ENCODE peak calls at places on chromosomes 4 and X, in four cellular contexts. N is lung, C is AG10803, K is colonic mucosa. W is an unnamed sample.

GRCh38 chr4:110622841-110623709 is at the start of gene PITX2:
- DNase-seq in N (peak), C (peak), K (peak), W (peak)

GRCh38 chr4:151537726-151538125 is 128.8 kb downstream of the FHIP1A start:
- DNase-seq in N (no peak), C (peak), K (no peak), W (no peak)

GRCh38 chr4:95547708-95548471 is 883 bp downstream of the UNC5C start:
- DNase-seq in N (no peak), C (peak), K (peak), W (no peak)

GRCh38 chrX:39627257-39627656 is 470.5 kb downstream of the BCOR start:
- DNase-seq in N (no peak), C (no peak), K (no peak), W (no peak)

GRCh38 chr4:3630934-3631585 is 98.8 kb upstream of the LRPAP1 start:
- DNase-seq in N (no peak), C (no peak), K (peak), W (no peak)

GRCh38 chr4:19722404-19722803 is 529.3 kb upstream of the SLIT2 start:
- DNase-seq in N (no peak), C (no peak), K (no peak), W (no peak)

GRCh38 chrX:1316527-1316926 is 20.1 kb upstream of the IL3RA start:
- DNase-seq in N (peak), C (no peak), K (peak), W (no peak)

GRCh38 chrX:47366051-47366722 is 4.2 kb upstream of the ZNF157 start:
- DNase-seq in N (peak), C (peak), K (peak), W (no peak)

GRCh38 chrX:107728342-107729099 is 47.1 kb downstream of the TSC22D3 start:
- DNase-seq in N (no peak), C (no peak), K (no peak), W (no peak)

GRCh38 chr4:7964890-7965662 is 25.4 kb upstream of the AFAP1 start:
- DNase-seq in N (no peak), C (peak), K (no peak), W (no peak)

GRCh38 chr4:168621806-168622589 is 125.1 kb downstream of the PALLD start:
- DNase-seq in N (no peak), C (peak), K (no peak), W (peak)

GRCh38 chr4:3791910-3792542 is 25.8 kb downstream of the ADRA2C start:
- DNase-seq in N (peak), C (no peak), K (peak), W (no peak)

GRCh38 chrX:49188468-49189076 is 2.4 kb upstream of the PRICKLE3 start:
- DNase-seq in N (no peak), C (no peak), K (no peak), W (no peak)

GRCh38 chrX:149849787-149850186 is 31.2 kb upstream of the MAGEA8 start:
- DNase-seq in N (no peak), C (no peak), K (no peak), W (no peak)

GRCh38 chrX:107548775-107549174 is 79.5 kb upstream of the PRPS1 start:
- DNase-seq in N (no peak), C (no peak), K (no peak), W (no peak)

GRCh38 chrX:140701480-140701879 is 8.1 kb upstream of the LINC00632 start:
- DNase-seq in N (no peak), C (peak), K (no peak), W (no peak)

GRCh38 chr4:141620715-141621114 is 15.7 kb upstream of the IL15 start:
- DNase-seq in N (no peak), C (no peak), K (no peak), W (no peak)

GRCh38 chrX:153060095-153060445 is 3.8 kb downstream of the PNMA3 start:
- DNase-seq in N (no peak), C (no peak), K (no peak), W (no peak)

GRCh38 chr4:146998157-146998556 is 52.5 kb upstream of the TTC29 start:
- DNase-seq in N (no peak), C (no peak), K (no peak), W (no peak)

GRCh38 chrX:40164751-40165150 is 67.0 kb upstream of the BCOR start:
- DNase-seq in N (no peak), C (no peak), K (no peak), W (no peak)

GRCh38 chr4:119314356-119314755 is 7.6 kb downstream of the FABP2 start:
- DNase-seq in N (no peak), C (peak), K (no peak), W (no peak)

GRCh38 chr4:34771632-34772031 is 1472.7 kb downstream of the ARAP2 start:
- DNase-seq in N (no peak), C (no peak), K (no peak), W (no peak)

GRCh38 chr4:178553201-178553600 is 1111.0 kb upstream of the AGA start:
- DNase-seq in N (no peak), C (no peak), K (no peak), W (no peak)

GRCh38 chrX:9651737-9652136 is 113.9 kb downstream of the GPR143 start:
- DNase-seq in N (no peak), C (no peak), K (no peak), W (no peak)

GRCh38 chrX:45824471-45824870 is 623.8 kb upstream of the DIPK2B start:
- DNase-seq in N (no peak), C (peak), K (no peak), W (no peak)

GRCh38 chrX:98452456-98452855 is 1568.7 kb downstream of the RPA4 start:
- DNase-seq in N (no peak), C (no peak), K (no peak), W (no peak)

GRCh38 chr4:80448056-80448455 is 112.5 kb downstream of the CFAP299 start:
- DNase-seq in N (no peak), C (no peak), K (no peak), W (no peak)

GRCh38 chr4:8640816-8641215 is 48.3 kb downstream of the CPZ start:
- DNase-seq in N (no peak), C (no peak), K (no peak), W (no peak)

GRCh38 chr4:146641762-146642161 is 3.1 kb downstream of the POU4F2 start:
- DNase-seq in N (no peak), C (no peak), K (no peak), W (no peak)

GRCh38 chrX:120736989-120737388 is 107.1 kb upstream of the C1GALT1C1 start:
- DNase-seq in N (no peak), C (no peak), K (no peak), W (no peak)

GRCh38 chrX:71542411-71542810 is 9.5 kb downstream of the OGT start:
- DNase-seq in N (no peak), C (peak), K (no peak), W (no peak)

GRCh38 chrX:29911673-29912072 is 303.7 kb upstream of the MAGEB2 start:
- DNase-seq in N (no peak), C (no peak), K (no peak), W (no peak)

GRCh38 chr4:146379744-146380143 is 142.0 kb downstream of the SLC10A7 start:
- DNase-seq in N (no peak), C (no peak), K (no peak), W (no peak)

GRCh38 chrX:47662144-47662657 is 3.2 kb upstream of the UXT start:
- DNase-seq in N (no peak), C (peak), K (no peak), W (peak)

GRCh38 chr4:182215171-182215570 is 28.0 kb upstream of the TENM3 start:
- DNase-seq in N (no peak), C (no peak), K (no peak), W (no peak)

GRCh38 chr4:2785613-2786012 is 7.3 kb upstream of the SH3BP2 start:
- DNase-seq in N (no peak), C (no peak), K (no peak), W (no peak)

GRCh38 chrX:119482497-119483480 is 14.5 kb downstream of the SLC25A5 start:
- DNase-seq in N (peak), C (peak), K (peak), W (peak)

GRCh38 chr4:96729641-96730040 is 889.7 kb downstream of the PDHA2 start:
- DNase-seq in N (no peak), C (no peak), K (no peak), W (no peak)

DNA sequence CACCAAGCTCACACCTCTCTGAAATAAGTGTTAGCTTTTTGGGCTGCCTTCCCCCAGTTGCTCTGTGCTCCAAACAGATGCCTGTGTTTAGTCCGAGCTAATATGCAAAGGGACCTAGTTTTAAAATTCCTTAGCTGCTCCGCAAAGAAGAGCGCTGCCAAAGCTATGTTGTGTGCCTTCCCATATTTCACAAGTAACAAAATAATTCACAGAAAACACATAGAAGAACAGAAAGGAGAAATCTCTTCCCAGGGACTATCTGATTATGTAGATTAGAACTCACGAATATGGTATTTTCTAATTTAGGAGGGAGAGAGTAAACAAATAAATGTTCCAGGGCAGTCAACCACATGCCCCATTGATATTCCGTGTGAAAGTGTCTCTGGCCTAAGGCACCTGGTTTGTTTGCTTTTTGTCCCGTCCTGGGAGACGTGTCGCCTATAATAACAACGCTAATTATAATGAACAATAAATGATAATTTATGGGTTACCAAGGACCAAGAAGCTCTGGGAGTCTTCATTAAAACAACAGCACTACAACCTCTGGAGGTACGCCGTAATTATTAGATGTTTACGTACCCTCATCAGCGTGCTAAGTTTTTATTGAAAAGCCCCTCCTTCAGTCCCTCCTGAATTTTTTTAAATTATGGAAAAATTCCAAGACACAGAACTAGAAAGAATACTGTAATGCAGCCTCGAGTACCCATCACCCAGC is 1.2 kb upstream of the CCNG2 start:
- DNase-seq in N (no peak), C (no peak), K (no peak), W (no peak)
- TF ChIP-seq CTCF in N (no peak), C (no peak), K (no peak), W (no peak)

GRCh38 chr4:126097155-126097554 is 782.4 kb downstream of the FAT4 start:
- DNase-seq in N (no peak), C (no peak), K (no peak), W (no peak)
- TF ChIP-seq CTCF in N (no peak), C (no peak), K (no peak), W (no peak)

GRCh38 chr4:27662426-27662825 is 801.8 kb downstream of the STIM2 start:
- DNase-seq in N (no peak), C (no peak), K (no peak), W (no peak)

GRCh38 chr4:27666943-27667342 is 806.3 kb downstream of the STIM2 start:
- DNase-seq in N (no peak), C (no peak), K (no peak), W (no peak)

GRCh38 chr4:27668001-27668400 is 807.4 kb downstream of the STIM2 start:
- DNase-seq in N (no peak), C (no peak), K (no peak), W (no peak)
- TF ChIP-seq CTCF in N (no peak), C (no peak), K (no peak), W (no peak)

GRCh38 chr4:120847019-120847582 is 75.4 kb downstream of the PRDM5 start:
- DNase-seq in N (no peak), C (no peak), K (no peak), W (no peak)

GRCh38 chr4:120841580-120841979 is 80.9 kb downstream of the PRDM5 start:
- DNase-seq in N (no peak), C (peak), K (no peak), W (no peak)

GRCh38 chr4:120844528-120844921 is 78.0 kb downstream of the PRDM5 start:
- DNase-seq in N (no peak), C (no peak), K (no peak), W (no peak)

GRCh38 chr4:120842046-120842445 is 80.5 kb downstream of the PRDM5 start:
- DNase-seq in N (no peak), C (peak), K (no peak), W (no peak)

GRCh38 chr4:120843840-120844527 is 78.5 kb downstream of the PRDM5 start:
- DNase-seq in N (no peak), C (no peak), K (peak), W (no peak)
- TF ChIP-seq CTCF in N (no peak), C (peak), K (peak), W (peak)

GRCh38 chrX:11558972-11559371 is 106.7 kb downstream of the ARHGAP6 start:
- DNase-seq in N (peak), C (no peak), K (peak), W (no peak)
- TF ChIP-seq CTCF in N (no peak), C (no peak), K (peak), W (peak)

GRCh38 chr4:77050962-77051361 is 24.8 kb downstream of the CCNI start:
- DNase-seq in N (no peak), C (peak), K (no peak), W (no peak)

GRCh38 chr4:77047037-77047436 is 28.8 kb downstream of the CCNI start:
- DNase-seq in N (no peak), C (no peak), K (no peak), W (no peak)

GRCh38 chr4:77052352-77052751 is 23.4 kb downstream of the CCNI start:
- DNase-seq in N (peak), C (peak), K (peak), W (no peak)
- TF ChIP-seq CTCF in N (peak), C (peak), K (peak), W (peak)

GRCh38 chr4:115657991-115658390 is 544.6 kb upstream of the NDST4 start:
- DNase-seq in N (no peak), C (no peak), K (no peak), W (no peak)

DNA sequence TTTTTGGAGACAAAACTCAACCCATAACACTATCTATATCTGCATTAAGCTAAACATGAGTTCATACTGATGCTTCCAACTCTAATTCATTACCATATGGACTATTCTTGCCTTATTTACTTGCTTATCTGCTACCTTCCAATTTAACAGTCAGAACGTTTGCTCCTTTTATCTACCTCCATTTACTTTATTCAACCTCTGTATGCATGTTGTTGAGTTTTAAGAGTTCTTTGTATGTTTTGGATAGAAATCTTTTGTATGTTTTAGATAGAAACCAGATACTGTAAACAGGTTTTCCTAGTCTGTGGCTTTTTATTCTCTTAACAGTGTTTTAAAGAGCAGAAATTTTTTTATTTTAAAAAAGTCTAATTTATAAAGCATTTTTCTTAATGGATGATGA is 542.2 kb upstream of the NDST4 start:
- DNase-seq in N (no peak), C (no peak), K (no peak), W (no peak)
- TF ChIP-seq CTCF in N (no peak), C (no peak), K (no peak), W (no peak)

DNA sequence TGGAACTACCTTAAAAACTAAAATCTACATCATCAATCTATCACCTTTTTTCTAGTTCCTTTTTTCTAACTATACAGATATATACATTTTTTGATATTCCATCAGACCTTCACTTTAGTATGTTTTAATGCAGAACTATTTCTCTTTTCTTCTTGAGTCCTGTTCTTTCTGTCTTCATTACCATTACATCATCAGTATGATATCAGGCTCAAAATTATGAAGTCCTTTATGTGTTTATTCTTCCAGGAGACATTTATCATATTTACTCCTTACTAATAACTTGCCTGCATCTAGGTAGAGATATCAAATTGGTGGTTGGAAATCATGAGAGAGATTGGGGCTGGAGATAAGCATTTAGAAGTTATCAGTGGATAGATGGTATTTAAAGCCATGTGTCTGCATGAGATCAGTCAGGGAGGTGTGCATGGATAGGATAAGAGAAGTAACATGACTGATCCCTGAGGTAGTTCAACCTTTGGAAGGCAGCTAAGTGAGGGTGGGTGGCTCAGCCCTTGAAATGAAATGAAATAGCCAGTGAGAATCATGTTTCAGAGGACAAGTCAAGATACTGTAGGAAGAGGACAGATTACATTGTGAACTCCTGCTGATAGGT is 43.1 kb downstream of the MRPL1 start:
- DNase-seq in N (no peak), C (no peak), K (no peak), W (no peak)
- TF ChIP-seq CTCF in N (no peak), C (no peak), K (no peak), W (no peak)

GRCh38 chrX:110987292-110987691 is 108.7 kb upstream of the PAK3 start:
- DNase-seq in N (no peak), C (no peak), K (no peak), W (no peak)
- TF ChIP-seq CTCF in N (no peak), C (peak), K (no peak), W (no peak)

GRCh38 chrX:145825896-145826295 is 8.3 kb downstream of the SLITRK2 start:
- DNase-seq in N (no peak), C (no peak), K (no peak), W (no peak)
- TF ChIP-seq CTCF in N (no peak), C (peak), K (no peak), W (peak)

W was measured in osteocyte.